ENCODE peak calls at places on chromosomes 6 and 20, in eight cellular contexts. V is AG09309, Q is Right ventricle myocardium superior, K is posterior cingulate gyrus, U is T-helper 17 cell, Y is K562, J is tibial artery, M is mucosa of gallbladder. T is an unnamed sample.
A peak's percentile ranks its signal among the peaks of the same experiment; 100 is the strongest.

GRCh38 chr6:27694547-27694874 is 217.7 kb downstream of the OR2B2 start:
- DNase-seq in V (no peak), Q (no peak), K (no peak), U (no peak), Y (no peak), J (no peak), M (no peak), T (no peak)

GRCh38 chr20:57794600-57795346 is 85.0 kb upstream of the PMEPA1 start:
- DNase-seq in V (no peak), Q (peak; percentile 14), K (no peak), U (no peak), Y (no peak), J (no peak), M (no peak), T (no peak)

GRCh38 chr6:11785449-11785951 is 6.9 kb upstream of the ADTRP start:
- DNase-seq in V (no peak), Q (no peak), K (no peak), U (no peak), Y (no peak), J (no peak), M (no peak), T (no peak)

GRCh38 chr6:122122686-122123085 is 276.8 kb upstream of the HSF2 start:
- DNase-seq in V (no peak), Q (no peak), K (no peak), U (no peak), Y (no peak), J (no peak), M (no peak), T (no peak)

GRCh38 chr6:170179925-170180324 is 111.0 kb downstream of the DLL1 start:
- DNase-seq in V (no peak), Q (no peak), K (no peak), U (no peak), Y (no peak), J (no peak), M (peak; percentile 8), T (no peak)

GRCh38 chr6:80094017-80094416 is 12.5 kb upstream of the BCKDHB start:
- DNase-seq in V (no peak), Q (no peak), K (no peak), U (no peak), Y (peak; percentile 33), J (no peak), M (no peak), T (no peak)

GRCh38 chr6:158959552-158959951 is 40.5 kb downstream of the RSPH3 start:
- DNase-seq in V (no peak), Q (no peak), K (no peak), U (no peak), Y (no peak), J (no peak), M (no peak), T (no peak)

GRCh38 chr6:170522565-170523183 is 30.4 kb downstream of the PSMB1 start:
- DNase-seq in V (no peak), Q (no peak), K (no peak), U (no peak), Y (no peak), J (no peak), M (no peak), T (no peak)

GRCh38 chr6:19142236-19142635 is 694.9 kb upstream of the ID4 start:
- DNase-seq in V (no peak), Q (no peak), K (no peak), U (no peak), Y (no peak), J (no peak), M (no peak), T (no peak)

GRCh38 chr6:85620308-85620707 is 22.4 kb downstream of the SYNCRIP start:
- DNase-seq in V (no peak), Q (no peak), K (no peak), U (no peak), Y (no peak), J (no peak), M (no peak), T (no peak)

T was measured in non-pigmented ciliary epithelial cell.